ENCODE peak calls at places on chromosome 1, in four cellular contexts. One of them, this sample, is unnamed.

GRCh38 chr1:225378880-225379279 is 49.0 kb downstream of the LBR start:
- DNase-seq in mesenchymal stem cell: peak; percentile 85
- DNase-seq in fibroblast of lung: peak; percentile 23
- DNase-seq in trophoblast cell: peak; percentile 34
- DNase-seq in this sample: peak; percentile 95

GRCh38 chr1:51629918-51630317 is 13.0 kb downstream of the OSBPL9 start:
- DNase-seq in fibroblast of lung: no peak
- DNase-seq in mesenchymal stem cell: no peak
- DNase-seq in trophoblast cell: no peak
- DNase-seq in this sample: no peak

GRCh38 chr1:218284377-218284916 is 646 bp upstream of the RRP15 start:
- DNase-seq in fibroblast of lung: no peak
- DNase-seq in trophoblast cell: no peak
- DNase-seq in mesenchymal stem cell: no peak
- DNase-seq in this sample: no peak

GRCh38 chr1:233654667-233655432 is 40.9 kb downstream of the KCNK1 start:
- DNase-seq in trophoblast cell: peak; percentile 87
- DNase-seq in mesenchymal stem cell: no peak
- DNase-seq in fibroblast of lung: no peak
- DNase-seq in this sample: no peak

GRCh38 chr1:160371691-160372208 is 4.9 kb downstream of the NHLH1 start:
- DNase-seq in fibroblast of lung: no peak
- DNase-seq in mesenchymal stem cell: no peak
- DNase-seq in trophoblast cell: no peak
- DNase-seq in this sample: no peak

GRCh38 chr1:42849944-42850343 is 3.5 kb downstream of the ZNF691 start:
- DNase-seq in mesenchymal stem cell: no peak
- DNase-seq in trophoblast cell: peak; percentile 6
- DNase-seq in fibroblast of lung: no peak
- DNase-seq in this sample: no peak

GRCh38 chr1:221822591-221822990 is 80.7 kb upstream of the DUSP10 start:
- DNase-seq in mesenchymal stem cell: no peak
- DNase-seq in fibroblast of lung: no peak
- DNase-seq in trophoblast cell: no peak
- DNase-seq in this sample: no peak

GRCh38 chr1:151639466-151639865 is 27.6 kb downstream of the SNX27 start:
- DNase-seq in fibroblast of lung: peak; percentile 23
- DNase-seq in mesenchymal stem cell: peak; percentile 89
- DNase-seq in trophoblast cell: no peak
- DNase-seq in this sample: no peak

GRCh38 chr1:229440821-229441537 is 7.1 kb upstream of the ACTA1 start:
- DNase-seq in mesenchymal stem cell: peak; percentile 75
- DNase-seq in trophoblast cell: no peak
- DNase-seq in fibroblast of lung: peak; percentile 84
- DNase-seq in this sample: peak; percentile 67

GRCh38 chr1:98662354-98662665 is 789 bp downstream of the SNX7 start:
- DNase-seq in mesenchymal stem cell: peak; percentile 67
- DNase-seq in trophoblast cell: peak; percentile 34
- DNase-seq in fibroblast of lung: peak; percentile 72
- DNase-seq in this sample: no peak

GRCh38 chr1:98660941-98661543 is 479 bp upstream of the SNX7 start:
- DNase-seq in mesenchymal stem cell: no peak
- DNase-seq in fibroblast of lung: peak; percentile 29
- DNase-seq in trophoblast cell: no peak
- DNase-seq in this sample: no peak

GRCh38 chr1:98659879-98660278 is 1.6 kb upstream of the SNX7 start:
- DNase-seq in trophoblast cell: no peak
- DNase-seq in fibroblast of lung: no peak
- DNase-seq in mesenchymal stem cell: no peak
- DNase-seq in this sample: no peak

DNA sequence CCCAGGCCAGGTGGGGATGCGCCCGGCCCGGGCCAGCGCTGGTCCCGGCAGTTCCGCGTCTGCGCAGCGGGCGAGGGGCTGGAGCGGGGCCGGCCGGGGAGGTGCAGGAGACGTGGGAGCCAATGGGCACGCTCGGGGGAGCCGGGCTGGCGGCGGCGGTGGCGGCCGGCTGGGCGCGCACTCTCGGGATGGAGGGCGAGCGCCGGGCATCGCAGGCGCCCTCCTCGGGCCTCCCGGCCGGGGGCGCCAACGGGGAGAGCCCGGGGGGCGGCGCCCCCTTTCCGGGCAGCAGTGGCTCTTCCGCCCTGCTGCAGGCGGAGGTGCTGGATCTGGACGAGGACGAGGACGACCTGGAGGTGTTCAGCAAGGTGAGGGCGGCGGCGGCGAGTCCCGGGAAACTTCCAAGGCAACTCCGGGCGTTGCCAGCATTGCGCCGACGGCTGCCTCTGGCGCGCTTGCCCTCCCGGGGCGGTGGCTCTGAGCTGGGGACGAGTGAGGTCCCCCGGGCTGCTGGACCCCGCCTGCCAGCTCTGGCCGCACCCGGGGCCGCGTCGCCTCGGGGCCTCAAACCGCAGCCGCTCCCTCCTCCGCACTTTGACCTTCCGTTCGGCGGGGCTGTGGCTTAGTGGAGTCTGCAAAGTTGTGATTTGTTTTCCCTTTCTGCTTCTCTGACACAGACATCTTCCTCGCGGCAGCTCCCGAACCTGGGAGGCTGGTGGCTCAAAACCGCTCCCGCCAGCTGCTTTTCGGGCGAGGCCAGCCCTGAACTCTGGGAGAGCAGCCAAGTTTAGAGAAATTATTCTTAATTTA is at the start of gene SNX7:
- DNase-seq in fibroblast of lung: peak; percentile 68
- DNase-seq in trophoblast cell: peak; percentile 87
- DNase-seq in mesenchymal stem cell: peak; percentile 80
- DNase-seq in this sample: peak; percentile 94
- H3K9ac ChIP-seq in fibroblast of lung: peak within 1 kb of the TSS; percentile 67
- H3K9ac ChIP-seq in trophoblast cell: peak within 1 kb of the TSS; percentile 62
- H3K9ac ChIP-seq in mesenchymal stem cell: peak within 1 kb of the TSS; percentile 90
- H3K9ac ChIP-seq in this sample: peak within 1 kb of the TSS; percentile 35

GRCh38 chr1:152967201-152967600 is 3.2 kb upstream of the SPRR4 start:
- DNase-seq in fibroblast of lung: no peak
- DNase-seq in mesenchymal stem cell: no peak
- DNase-seq in trophoblast cell: no peak
- DNase-seq in this sample: no peak
- H3K4me1 ChIP-seq in fibroblast of lung: no peaks in the 10 kb centered on the region
- H3K4me1 ChIP-seq in mesenchymal stem cell: no peaks in the 10 kb centered on the region
- H3K4me1 ChIP-seq in trophoblast cell: no peaks in the 10 kb centered on the region
- H3K4me1 ChIP-seq in this sample: no peaks in the 10 kb centered on the region

GRCh38 chr1:207890136-207890738 is 20.7 kb downstream of the CD34 start:
- DNase-seq in fibroblast of lung: peak; percentile 70
- DNase-seq in mesenchymal stem cell: peak; percentile 85
- DNase-seq in trophoblast cell: peak; percentile 36
- DNase-seq in this sample: no peak
- H3K27ac ChIP-seq in fibroblast of lung: peak overlapping the region; percentile 93
- H3K27ac ChIP-seq in mesenchymal stem cell: peak overlapping the region; percentile 92
- H3K27ac ChIP-seq in trophoblast cell: no peak overlapping the region
- H3K27ac ChIP-seq in this sample: no peak overlapping the region

GRCh38 chr1:109385417-109385816 is 12.3 kb downstream of the SORT1 start:
- DNase-seq in trophoblast cell: no peak
- DNase-seq in fibroblast of lung: peak; percentile 78
- DNase-seq in mesenchymal stem cell: no peak
- DNase-seq in this sample: no peak
- H3K9ac ChIP-seq in trophoblast cell: no peak overlapping the region
- H3K9ac ChIP-seq in fibroblast of lung: no peak overlapping the region
- H3K9ac ChIP-seq in mesenchymal stem cell: no peak overlapping the region
- H3K9ac ChIP-seq in this sample: no peak overlapping the region

This sample was measured in endodermal cell.